ENCODE peak calls at places on chromosomes 1 and 21, in eight cellular contexts. H, T, Y, E, P, S, I and O are unnamed samples.

GRCh38 chr1:56572334-56573050 is 6.9 kb downstream of the PLPP3 start:
- DNase-seq in H (no peak), T (no peak), Y (no peak), E (no peak), P (no peak), S (no peak), I (no peak), O (no peak)

GRCh38 chr21:45282283-45283018 is 5.2 kb downstream of the POFUT2 start:
- DNase-seq in H (no peak), T (no peak), Y (no peak), E (no peak), P (no peak), S (no peak), I (no peak), O (no peak)

GRCh38 chr21:42174173-42174572 is 44.8 kb upstream of the ABCG1 start:
- DNase-seq in H (no peak), T (no peak), Y (no peak), E (peak; percentile 14), P (no peak), S (no peak), I (peak; percentile 31), O (no peak)

GRCh38 chr1:210031473-210031872 is 93.5 kb downstream of the SYT14 start:
- DNase-seq in H (no peak), T (no peak), Y (no peak), E (no peak), P (no peak), S (no peak), I (no peak), O (no peak)

GRCh38 chr21:42091899-42092508 is 20.9 kb downstream of the UMODL1 start:
- DNase-seq in H (no peak), T (no peak), Y (peak; percentile 48), E (peak; percentile 68), P (no peak), S (no peak), I (no peak), O (peak; percentile 16)

GRCh38 chr21:38012700-38013099 is 96.4 kb upstream of the KCNJ6 start:
- DNase-seq in H (no peak), T (no peak), Y (no peak), E (no peak), P (no peak), S (no peak), I (no peak), O (no peak)

GRCh38 chr1:155223017-155223416 is 14.5 kb downstream of the MTX1 start:
- DNase-seq in H (no peak), T (no peak), Y (no peak), E (no peak), P (no peak), S (no peak), I (peak; percentile 31), O (no peak)

GRCh38 chr21:41363370-41364270 is 1.8 kb downstream of the MX2 start:
- DNase-seq in H (no peak), T (no peak), Y (no peak), E (no peak), P (no peak), S (no peak), I (no peak), O (no peak)

GRCh38 chr1:20141001-20141400 is 1.9 kb downstream of the PLA2G2F start:
- DNase-seq in H (no peak), T (no peak), Y (no peak), E (no peak), P (no peak), S (no peak), I (no peak), O (no peak)

GRCh38 chr1:55146781-55147180 is 68.4 kb downstream of the USP24 start:
- DNase-seq in H (no peak), T (peak; percentile 24), Y (no peak), E (no peak), P (no peak), S (no peak), I (no peak), O (no peak)

GRCh38 chr21:28627691-28628090 is 365.0 kb downstream of the LTN1 start:
- DNase-seq in H (no peak), T (peak; percentile 26), Y (no peak), E (no peak), P (no peak), S (no peak), I (no peak), O (no peak)

GRCh38 chr1:52634111-52634510 is 1.1 kb downstream of the SHISAL2A start:
- DNase-seq in H (no peak), T (no peak), Y (no peak), E (no peak), P (no peak), S (no peak), I (no peak), O (no peak)

GRCh38 chr1:109620890-109621289 is 1.3 kb downstream of the AMPD2 start:
- DNase-seq in H (peak; percentile 92), T (peak; percentile 94), Y (peak; percentile 93), E (peak; percentile 96), P (peak; percentile 87), S (peak; percentile 97), I (peak; percentile 94), O (peak; percentile 94)

GRCh38 chr21:43337901-43338655 is 88.9 kb downstream of the SIK1 start:
- DNase-seq in H (no peak), T (no peak), Y (no peak), E (no peak), P (no peak), S (no peak), I (no peak), O (no peak)

GRCh38 chr1:58305622-58306021 is 240.9 kb downstream of the OMA1 start:
- DNase-seq in H (no peak), T (no peak), Y (no peak), E (no peak), P (no peak), S (no peak), I (no peak), O (no peak)

GRCh38 chr1:36450270-36450918 is at the start of gene OSCP1:
- DNase-seq in H (peak; percentile 97), T (peak; percentile 98), Y (peak; percentile 95), E (peak; percentile 98), P (peak; percentile 97), S (peak; percentile 78), I (peak; percentile 97), O (peak; percentile 98)

GRCh38 chr1:43637267-43637666 is 12.7 kb upstream of the KDM4A start:
- DNase-seq in H (no peak), T (no peak), Y (no peak), E (no peak), P (no peak), S (no peak), I (no peak), O (no peak)

GRCh38 chr1:50424045-50424939 is 1.0 kb upstream of the DMRTA2 start:
- DNase-seq in H (peak; percentile 34), T (no peak), Y (no peak), E (peak; percentile 32), P (no peak), S (no peak), I (peak; percentile 46), O (peak; percentile 29)

GRCh38 chr1:86928819-86929218 is 14.4 kb downstream of the HS2ST1 start:
- DNase-seq in H (no peak), T (no peak), Y (no peak), E (no peak), P (no peak), S (no peak), I (no peak), O (no peak)

GRCh38 chr1:233238884-233239432 is 56.6 kb downstream of the PCNX2 start:
- DNase-seq in H (peak; percentile 38), T (peak; percentile 9), Y (no peak), E (no peak), P (no peak), S (no peak), I (no peak), O (no peak)

GRCh38 chr1:154556422-154556821 is 2.0 kb downstream of the UBE2Q1 start:
- DNase-seq in H (no peak), T (peak; percentile 22), Y (peak; percentile 57), E (peak; percentile 81), P (no peak), S (no peak), I (no peak), O (peak; percentile 66)

GRCh38 chr1:165773324-165773965 is 4.8 kb upstream of the TMCO1 start:
- DNase-seq in H (peak; percentile 59), T (peak; percentile 94), Y (no peak), E (peak; percentile 18), P (no peak), S (no peak), I (no peak), O (no peak)

GRCh38 chr1:53554592-53555305 is 95.5 kb downstream of the DMRTB1 start:
- DNase-seq in H (no peak), T (no peak), Y (no peak), E (no peak), P (no peak), S (no peak), I (no peak), O (no peak)

GRCh38 chr1:202871367-202871766 is 17.6 kb downstream of the RABIF start:
- DNase-seq in H (no peak), T (no peak), Y (no peak), E (no peak), P (no peak), S (no peak), I (no peak), O (no peak)

GRCh38 chr1:222071313-222071886 is 329.5 kb upstream of the DUSP10 start:
- DNase-seq in H (peak; percentile 43), T (no peak), Y (no peak), E (no peak), P (no peak), S (no peak), I (no peak), O (peak; percentile 11)

GRCh38 chr1:157099633-157100009 is at the start of gene ETV3L:
- DNase-seq in H (no peak), T (no peak), Y (no peak), E (no peak), P (no peak), S (no peak), I (no peak), O (peak; percentile 77)

GRCh38 chr1:184160942-184161698 is 109.6 kb downstream of the TSEN15 start:
- DNase-seq in H (peak; percentile 54), T (peak; percentile 75), Y (no peak), E (no peak), P (no peak), S (no peak), I (peak; percentile 70), O (no peak)

GRCh38 chr21:45768741-45769049 is 125.2 kb downstream of the PCBP3 start:
- DNase-seq in H (no peak), T (no peak), Y (no peak), E (peak; percentile 10), P (no peak), S (no peak), I (no peak), O (peak; percentile 16)

GRCh38 chr1:113133038-113133437 is 60.0 kb downstream of the LRIG2 start:
- DNase-seq in H (no peak), T (no peak), Y (no peak), E (no peak), P (no peak), S (no peak), I (peak; percentile 21), O (no peak)

GRCh38 chr1:111904478-111905218 is 84.8 kb downstream of the KCND3 start:
- DNase-seq in H (no peak), T (no peak), Y (peak; percentile 33), E (peak; percentile 60), P (no peak), S (no peak), I (peak; percentile 28), O (peak; percentile 85)

GRCh38 chr21:24941316-24942185 is 665.7 kb downstream of the MRPL39 start:
- DNase-seq in H (peak; percentile 1), T (no peak), Y (no peak), E (peak; percentile 16), P (no peak), S (no peak), I (no peak), O (no peak)